ENCODE peak calls at places on chromosomes 7 and 10, in four cellular contexts. One of them, this sample, is unnamed.

GRCh38 chr7:113730309-113730955 is 188.4 kb downstream of the PPP1R3A start:
- DNase-seq in HCT116: no peak
- DNase-seq in breast epithelium: no peak
- DNase-seq in sigmoid colon: no peak
- DNase-seq in this sample: no peak

GRCh38 chr7:69864283-69864682 is 266.0 kb downstream of the AUTS2 start:
- DNase-seq in HCT116: no peak
- DNase-seq in breast epithelium: no peak
- DNase-seq in sigmoid colon: no peak
- DNase-seq in this sample: no peak

GRCh38 chr10:19738440-19738839 is 77.8 kb upstream of the PLXDC2 start:
- DNase-seq in HCT116: no peak
- DNase-seq in breast epithelium: no peak
- DNase-seq in sigmoid colon: no peak
- DNase-seq in this sample: no peak

GRCh38 chr7:264541-265191 is 25.3 kb upstream of the FOXL3 start:
- DNase-seq in HCT116: no peak
- DNase-seq in breast epithelium: peak; percentile 43
- DNase-seq in sigmoid colon: no peak
- DNase-seq in this sample: no peak

GRCh38 chr10:126663328-126663727 is 7.2 kb downstream of the C10orf90 start:
- DNase-seq in HCT116: no peak
- DNase-seq in breast epithelium: peak; percentile 53
- DNase-seq in sigmoid colon: peak; percentile 84
- DNase-seq in this sample: no peak

GRCh38 chr7:46450425-46450824 is 529.4 kb upstream of the IGFBP3 start:
- DNase-seq in HCT116: no peak
- DNase-seq in breast epithelium: no peak
- DNase-seq in sigmoid colon: no peak
- DNase-seq in this sample: no peak

GRCh38 chr7:30163231-30163894 is 28.6 kb downstream of the MTURN start:
- DNase-seq in HCT116: no peak
- DNase-seq in breast epithelium: no peak
- DNase-seq in sigmoid colon: no peak
- DNase-seq in this sample: no peak

GRCh38 chr7:104862719-104863118 is 151.3 kb upstream of the KMT2E start:
- DNase-seq in HCT116: peak; percentile 38
- DNase-seq in breast epithelium: no peak
- DNase-seq in sigmoid colon: no peak
- DNase-seq in this sample: no peak

GRCh38 chr10:89283174-89283987 is 18.5 kb upstream of the IFIT2 start:
- DNase-seq in HCT116: no peak
- DNase-seq in breast epithelium: no peak
- DNase-seq in sigmoid colon: no peak
- DNase-seq in this sample: no peak

GRCh38 chr7:85074-85945 is 107.1 kb upstream of the FAM20C start:
- DNase-seq in HCT116: peak; percentile 34
- DNase-seq in breast epithelium: peak; percentile 17
- DNase-seq in sigmoid colon: peak; percentile 87
- DNase-seq in this sample: no peak

GRCh38 chr7:120743128-120743527 is 114.8 kb downstream of the TSPAN12 start:
- DNase-seq in HCT116: no peak
- DNase-seq in breast epithelium: no peak
- DNase-seq in sigmoid colon: no peak
- DNase-seq in this sample: no peak

GRCh38 chr7:91310829-91311460 is 46.7 kb downstream of the FZD1 start:
- DNase-seq in HCT116: no peak
- DNase-seq in breast epithelium: no peak
- DNase-seq in sigmoid colon: peak; percentile 70
- DNase-seq in this sample: no peak

GRCh38 chr7:80374321-80374720 is 137.5 kb downstream of the GNAT3 start:
- DNase-seq in HCT116: no peak
- DNase-seq in breast epithelium: no peak
- DNase-seq in sigmoid colon: no peak
- DNase-seq in this sample: no peak

GRCh38 chr7:93316730-93317129 is 84.6 kb downstream of the VPS50 start:
- DNase-seq in HCT116: no peak
- DNase-seq in breast epithelium: no peak
- DNase-seq in sigmoid colon: no peak
- DNase-seq in this sample: no peak

GRCh38 chr7:14836571-14837189 is 65.9 kb downstream of the DGKB start:
- DNase-seq in HCT116: peak; percentile 10
- DNase-seq in breast epithelium: no peak
- DNase-seq in sigmoid colon: peak; percentile 64
- DNase-seq in this sample: no peak

GRCh38 chr10:47370015-47370767 is 13.9 kb downstream of the ZNF488 start:
- DNase-seq in HCT116: no peak
- DNase-seq in breast epithelium: no peak
- DNase-seq in sigmoid colon: peak; percentile 28
- DNase-seq in this sample: no peak

GRCh38 chr7:96800824-96801223 is 91.2 kb upstream of the SEM1 start:
- DNase-seq in HCT116: no peak
- DNase-seq in breast epithelium: peak; percentile 45
- DNase-seq in sigmoid colon: no peak
- DNase-seq in this sample: no peak

GRCh38 chr7:151058766-151059361 is 525 bp upstream of the SLC4A2 start:
- DNase-seq in HCT116: no peak
- DNase-seq in breast epithelium: no peak
- DNase-seq in sigmoid colon: no peak
- DNase-seq in this sample: no peak

GRCh38 chr10:96023168-96023567 is 20.2 kb upstream of the CCNJ start:
- DNase-seq in HCT116: no peak
- DNase-seq in breast epithelium: no peak
- DNase-seq in sigmoid colon: no peak
- DNase-seq in this sample: no peak

GRCh38 chr10:47354162-47354561 is 6.0 kb downstream of the RBP3 start:
- DNase-seq in HCT116: no peak
- DNase-seq in breast epithelium: no peak
- DNase-seq in sigmoid colon: no peak
- DNase-seq in this sample: no peak

GRCh38 chr10:71302874-71303568 is 16.0 kb upstream of the SLC29A3 start:
- DNase-seq in HCT116: peak; percentile 43
- DNase-seq in breast epithelium: no peak
- DNase-seq in sigmoid colon: no peak
- DNase-seq in this sample: no peak

GRCh38 chr10:70681731-70682005 is 9.4 kb downstream of the ADAMTS14 start:
- DNase-seq in HCT116: no peak
- DNase-seq in breast epithelium: no peak
- DNase-seq in sigmoid colon: no peak
- DNase-seq in this sample: no peak

GRCh38 chr10:17053513-17053912 is 76.1 kb downstream of the CUBN start:
- DNase-seq in HCT116: no peak
- DNase-seq in breast epithelium: no peak
- DNase-seq in sigmoid colon: no peak
- DNase-seq in this sample: no peak

GRCh38 chr7:120272261-120272895 is 597 bp upstream of the KCND2 start:
- DNase-seq in HCT116: peak; percentile 37
- DNase-seq in breast epithelium: no peak
- DNase-seq in sigmoid colon: no peak
- DNase-seq in this sample: peak; percentile 23

GRCh38 chr7:131591674-131592328 is 35.4 kb upstream of the PODXL start:
- DNase-seq in HCT116: no peak
- DNase-seq in breast epithelium: no peak
- DNase-seq in sigmoid colon: no peak
- DNase-seq in this sample: no peak

GRCh38 chr7:84178013-84178412 is 16.6 kb downstream of the SEMA3A start:
- DNase-seq in HCT116: no peak
- DNase-seq in breast epithelium: no peak
- DNase-seq in sigmoid colon: no peak
- DNase-seq in this sample: no peak

GRCh38 chr7:140754506-140754905 is 58.0 kb downstream of the NDUFB2 start:
- DNase-seq in HCT116: no peak
- DNase-seq in breast epithelium: no peak
- DNase-seq in sigmoid colon: no peak
- DNase-seq in this sample: no peak

GRCh38 chr7:128827248-128827958 is 2.8 kb upstream of the FLNC start:
- DNase-seq in HCT116: peak; percentile 53
- DNase-seq in breast epithelium: no peak
- DNase-seq in sigmoid colon: peak; percentile 87
- DNase-seq in this sample: no peak

GRCh38 chr7:10875081-10875480 is 98.6 kb upstream of the PHF14 start:
- DNase-seq in HCT116: no peak
- DNase-seq in breast epithelium: no peak
- DNase-seq in sigmoid colon: no peak
- DNase-seq in this sample: no peak

GRCh38 chr7:98165827-98166667 is 45.2 kb upstream of the BHLHA15 start:
- DNase-seq in HCT116: peak; percentile 7
- DNase-seq in breast epithelium: no peak
- DNase-seq in sigmoid colon: no peak
- DNase-seq in this sample: peak; percentile 40

GRCh38 chr10:100505164-100505563 is 14.5 kb downstream of the SEC31B start:
- DNase-seq in HCT116: no peak
- DNase-seq in breast epithelium: no peak
- DNase-seq in sigmoid colon: no peak
- DNase-seq in this sample: no peak

GRCh38 chr7:88344956-88345832 is 38.5 kb upstream of the STEAP4 start:
- DNase-seq in HCT116: peak; percentile 23
- DNase-seq in breast epithelium: no peak
- DNase-seq in sigmoid colon: peak; percentile 65
- DNase-seq in this sample: no peak

GRCh38 chr10:58023341-58024073 is 244.2 kb downstream of the IPMK start:
- DNase-seq in HCT116: no peak
- DNase-seq in breast epithelium: no peak
- DNase-seq in sigmoid colon: no peak
- DNase-seq in this sample: no peak
- TF ChIP-seq POLR2AphosphoS5 in HCT116: no peak
- TF ChIP-seq POLR2AphosphoS5 in breast epithelium: no peak
- TF ChIP-seq POLR2AphosphoS5 in sigmoid colon: no peak
- TF ChIP-seq POLR2AphosphoS5 in this sample: no peak

DNA sequence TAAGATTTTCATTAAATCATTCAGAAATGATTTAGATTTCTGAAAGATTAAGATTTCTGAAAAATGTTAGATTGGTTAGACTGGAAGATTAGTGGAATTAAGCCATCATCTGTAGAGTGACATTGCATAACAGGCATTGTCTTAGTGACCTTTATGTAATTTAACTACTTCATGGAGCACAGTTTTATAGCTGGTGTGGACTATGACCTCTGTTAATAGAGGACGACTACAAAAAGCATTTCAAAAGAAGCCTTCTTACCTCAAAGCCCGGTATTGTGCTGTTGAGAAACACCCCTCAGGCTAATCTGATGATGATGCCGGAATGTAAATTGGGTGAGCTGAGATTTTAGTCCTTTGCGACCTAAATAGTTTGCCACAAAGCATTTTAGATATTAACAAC is 55.6 kb downstream of the GALNT11 start:
- DNase-seq in HCT116: no peak
- DNase-seq in breast epithelium: no peak
- DNase-seq in sigmoid colon: no peak
- DNase-seq in this sample: no peak
- TF ChIP-seq POLR2AphosphoS5 in HCT116: no peak
- TF ChIP-seq POLR2AphosphoS5 in breast epithelium: no peak
- TF ChIP-seq POLR2AphosphoS5 in sigmoid colon: no peak
- TF ChIP-seq POLR2AphosphoS5 in this sample: no peak

GRCh38 chr7:156071612-156072011 is 259.3 kb upstream of the SHH start:
- DNase-seq in HCT116: no peak
- DNase-seq in breast epithelium: no peak
- DNase-seq in sigmoid colon: no peak
- DNase-seq in this sample: no peak

GRCh38 chr7:156069897-156070296 is 257.6 kb upstream of the SHH start:
- DNase-seq in HCT116: no peak
- DNase-seq in breast epithelium: no peak
- DNase-seq in sigmoid colon: no peak
- DNase-seq in this sample: no peak

GRCh38 chr7:156074084-156074483 is 261.8 kb upstream of the SHH start:
- DNase-seq in HCT116: no peak
- DNase-seq in breast epithelium: no peak
- DNase-seq in sigmoid colon: no peak
- DNase-seq in this sample: no peak

GRCh38 chr7:156074982-156075615 is 262.8 kb upstream of the SHH start:
- DNase-seq in HCT116: no peak
- DNase-seq in breast epithelium: no peak
- DNase-seq in sigmoid colon: no peak
- DNase-seq in this sample: no peak

DNA sequence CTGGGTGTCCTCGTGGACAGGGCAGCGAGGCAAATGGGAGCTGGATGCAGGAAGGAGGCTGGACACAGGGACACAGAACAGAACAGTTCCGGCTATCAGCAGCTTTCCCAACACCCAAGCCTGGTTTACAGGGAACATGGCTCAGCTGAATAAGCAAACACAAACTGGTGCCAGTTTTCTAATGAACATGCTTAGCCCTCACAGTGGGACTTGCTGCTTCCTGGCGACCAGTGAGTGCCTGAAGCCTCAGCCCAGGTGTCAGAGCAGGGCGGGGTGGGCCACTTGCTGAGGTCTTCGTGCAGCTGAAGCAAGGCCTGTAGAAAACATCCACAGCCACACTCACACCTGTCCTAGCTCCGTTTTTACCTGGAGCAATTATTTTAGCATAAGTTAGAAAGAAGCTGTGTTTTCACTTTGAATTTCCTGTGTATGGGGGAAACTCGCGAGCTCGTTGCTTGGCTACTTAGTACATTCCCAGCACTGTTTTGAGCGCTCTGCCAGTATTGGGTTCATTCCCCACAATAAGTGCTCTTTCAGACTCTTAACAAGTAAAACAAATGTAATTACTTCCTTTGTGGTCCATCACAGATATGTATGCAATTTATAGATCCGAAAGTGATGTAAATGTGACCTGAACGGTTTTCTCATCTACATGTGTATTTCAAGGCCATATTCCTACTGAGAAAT is 261.2 kb upstream of the SHH start:
- DNase-seq in HCT116: no peak
- DNase-seq in breast epithelium: no peak
- DNase-seq in sigmoid colon: no peak
- DNase-seq in this sample: no peak
- TF ChIP-seq POLR2AphosphoS5 in HCT116: no peak
- TF ChIP-seq POLR2AphosphoS5 in breast epithelium: no peak
- TF ChIP-seq POLR2AphosphoS5 in sigmoid colon: no peak
- TF ChIP-seq POLR2AphosphoS5 in this sample: no peak

DNA sequence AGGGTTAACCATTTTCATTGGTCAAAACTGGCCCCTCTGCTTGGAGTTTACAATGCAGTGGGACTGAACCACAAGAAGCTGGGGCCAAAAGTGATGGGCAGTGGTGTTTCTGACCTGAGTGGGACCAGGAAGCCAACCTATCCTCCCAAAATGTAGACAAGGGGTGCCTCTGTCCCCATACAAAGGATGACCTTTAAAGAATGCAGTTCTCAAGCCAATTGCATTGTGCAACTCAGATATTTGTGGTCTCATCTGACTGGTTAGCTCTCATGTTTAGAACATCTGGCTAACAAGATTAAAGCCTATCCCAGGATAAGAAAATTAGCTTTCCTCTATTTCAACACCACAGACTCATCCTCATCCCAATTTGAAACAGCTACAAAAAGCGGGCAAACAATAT is 26.8 kb downstream of the ELMO1 start:
- DNase-seq in HCT116: no peak
- DNase-seq in breast epithelium: peak; percentile 30
- DNase-seq in sigmoid colon: no peak
- DNase-seq in this sample: no peak
- TF ChIP-seq POLR2AphosphoS5 in HCT116: no peak
- TF ChIP-seq POLR2AphosphoS5 in breast epithelium: no peak
- TF ChIP-seq POLR2AphosphoS5 in sigmoid colon: peak; percentile 40
- TF ChIP-seq POLR2AphosphoS5 in this sample: no peak

GRCh38 chr10:6406220-6407033 is 173.6 kb downstream of the PRKCQ start:
- DNase-seq in HCT116: peak; percentile 18
- DNase-seq in breast epithelium: no peak
- DNase-seq in sigmoid colon: no peak
- DNase-seq in this sample: no peak
- TF ChIP-seq POLR2AphosphoS5 in HCT116: no peak
- TF ChIP-seq POLR2AphosphoS5 in breast epithelium: no peak
- TF ChIP-seq POLR2AphosphoS5 in sigmoid colon: no peak
- TF ChIP-seq POLR2AphosphoS5 in this sample: no peak